ENCODE peak calls at places on chromosomes 16 and 17, in nine cellular contexts. G, P, M, E, J, A, H, Z and V are unnamed samples.

GRCh38 chr17:28402224-28402630 is 3.8 kb downstream of the SLC46A1 start:
- DNase-seq in G (no peak), A (no peak), E (no peak), P (no peak), M (no peak), Z (no peak), J (no peak), H (no peak), V (peak)

GRCh38 chr17:78993241-78993956 is 13.7 kb upstream of the LGALS3BP start:
- DNase-seq in A (peak), E (peak), M (peak), P (peak), G (peak), H (peak), Z (peak), J (no peak), V (peak)

GRCh38 chr16:58158137-58158536 is 29.0 kb upstream of the CFAP20 start:
- DNase-seq in P (no peak), E (no peak), Z (no peak), M (no peak), A (no peak), H (no peak), J (no peak), G (no peak), V (no peak)

GRCh38 chr17:36972186-36972686 is 23.5 kb downstream of the AATF start:
- DNase-seq in J (no peak), H (no peak), A (no peak), M (no peak), P (no peak), Z (no peak), G (no peak), E (no peak), V (no peak)

GRCh38 chr17:82439829-82440365 is 10.7 kb downstream of the CYBC1 start:
- DNase-seq in H (no peak), P (no peak), J (no peak), A (no peak), M (no peak), E (no peak), G (no peak), Z (no peak), V (peak)

GRCh38 chr17:13230350-13230900 is 212.6 kb upstream of the ELAC2 start:
- DNase-seq in G (no peak), J (no peak), E (no peak), M (no peak), P (no peak), A (no peak), H (no peak), Z (no peak), V (no peak)

GRCh38 chr16:57648125-57648524 is 19.7 kb downstream of the ADGRG1 start:
- DNase-seq in G (no peak), E (no peak), A (no peak), J (no peak), M (no peak), Z (no peak), P (no peak), H (no peak), V (no peak)

GRCh38 chr17:71530227-71530626 is 590.6 kb upstream of the SOX9 start:
- DNase-seq in G (no peak), M (no peak), J (no peak), A (no peak), Z (no peak), P (no peak), E (no peak), H (no peak), V (no peak)

GRCh38 chr17:4858880-4859260 is 25.7 kb downstream of the MINK1 start:
- DNase-seq in Z (no peak), A (peak), E (no peak), G (peak), P (no peak), J (no peak), H (no peak), M (no peak), V (peak)

GRCh38 chr17:19453296-19453695 is 42.3 kb downstream of the RNF112 start:
- DNase-seq in J (no peak), E (no peak), P (no peak), Z (no peak), G (no peak), H (no peak), M (no peak), A (no peak), V (no peak)

GRCh38 chr16:5977329-5977728 is 879.7 kb upstream of the EEF2KMT start:
- DNase-seq in G (no peak), M (no peak), A (no peak), Z (no peak), P (no peak), J (no peak), H (no peak), E (no peak), V (no peak)

GRCh38 chr17:73943416-73943770 is 260.1 kb upstream of the RPL38 start:
- DNase-seq in P (no peak), E (no peak), M (no peak), G (no peak), Z (no peak), H (no peak), A (no peak), J (no peak), V (no peak)

GRCh38 chr16:85798901-85799496 is 345 bp downstream of the EMC8 start:
- DNase-seq in M (peak), E (no peak), G (peak), J (no peak), Z (peak), H (peak), P (no peak), A (no peak), V (peak)

GRCh38 chr17:39221572-39221971 is 4.2 kb downstream of the STAC2 start:
- DNase-seq in E (no peak), A (no peak), Z (no peak), M (no peak), J (no peak), H (no peak), G (no peak), P (no peak), V (no peak)

GRCh38 chr16:87129771-87130170 is 187.4 kb downstream of the C16orf95 start:
- DNase-seq in Z (no peak), G (peak), J (no peak), E (no peak), H (no peak), A (no peak), P (no peak), M (no peak), V (no peak)

GRCh38 chr17:15966879-15967248 is 21.9 kb downstream of the ADORA2B start:
- DNase-seq in Z (no peak), M (no peak), G (no peak), P (no peak), H (peak), A (no peak), J (no peak), E (no peak), V (peak)

GRCh38 chr17:43940630-43941029 is 1.6 kb downstream of the PPY start:
- DNase-seq in E (no peak), H (peak), J (no peak), A (no peak), G (peak), M (no peak), Z (no peak), P (peak), V (peak)

GRCh38 chr16:58426095-58426494 is 33.8 kb downstream of the GINS3 start:
- DNase-seq in G (no peak), M (no peak), Z (no peak), J (peak), E (no peak), A (peak), P (no peak), H (peak), V (no peak)

GRCh38 chr17:82950525-82951102 is 110.8 kb upstream of the ZNF750 start:
- DNase-seq in P (no peak), M (no peak), Z (no peak), A (no peak), G (no peak), J (no peak), E (no peak), H (no peak), V (no peak)

GRCh38 chr17:82297804-82298537 is 19.4 kb downstream of the CD7 start:
- DNase-seq in J (peak), A (peak), H (peak), E (peak), P (no peak), G (peak), Z (peak), M (peak), V (peak)

GRCh38 chr17:27743288-27743885 is 56.9 kb downstream of the NOS2 start:
- DNase-seq in E (no peak), Z (no peak), A (no peak), M (no peak), H (peak), P (no peak), J (no peak), G (no peak), V (no peak)

GRCh38 chr17:80969030-80969673 is 22.5 kb upstream of the CHMP6 start:
- DNase-seq in H (no peak), G (no peak), M (no peak), P (no peak), A (no peak), J (no peak), E (no peak), Z (no peak), V (no peak)

GRCh38 chr16:20949660-20950059 is 49.1 kb downstream of the LYRM1 start:
- DNase-seq in Z (no peak), M (no peak), G (no peak), J (no peak), P (no peak), A (no peak), H (no peak), E (no peak), V (no peak)

GRCh38 chr17:66677201-66677981 is 157.5 kb upstream of the CACNG5 start:
- DNase-seq in A (no peak), M (no peak), P (no peak), H (no peak), E (no peak), G (peak), Z (no peak), J (no peak), V (no peak)

GRCh38 chr16:19858006-19858653 is 26.5 kb downstream of the GPRC5B start:
- DNase-seq in M (no peak), E (no peak), H (no peak), A (no peak), P (no peak), J (no peak), G (peak), Z (no peak), V (no peak)

GRCh38 chr17:67293251-67294203 is 48.5 kb upstream of the HELZ start:
- DNase-seq in E (peak), H (peak), Z (peak), J (peak), A (peak), P (peak), M (peak), G (peak), V (peak)

GRCh38 chr17:73427198-73427597 is 115.4 kb upstream of the CDC42EP4 start:
- DNase-seq in J (no peak), A (no peak), H (no peak), Z (no peak), G (no peak), E (no peak), M (no peak), P (no peak), V (no peak)

GRCh38 chr17:8846768-8847211 is 20.7 kb downstream of the PIK3R6 start:
- DNase-seq in G (peak), M (no peak), E (no peak), J (no peak), A (no peak), P (peak), Z (no peak), H (peak), V (peak)

GRCh38 chr17:38511126-38512108 is 83.2 kb downstream of the ARHGAP23 start:
- DNase-seq in E (no peak), Z (no peak), A (no peak), M (no peak), H (no peak), J (no peak), P (no peak), G (peak), V (peak)

GRCh38 chr16:85286970-85287814 is 174.9 kb upstream of the CIBAR2 start:
- DNase-seq in H (no peak), J (no peak), P (no peak), Z (no peak), E (no peak), M (no peak), G (peak), A (peak), V (no peak)

GRCh38 chr17:6099492-6099891 is 29.3 kb downstream of the WSCD1 start:
- DNase-seq in Z (no peak), P (no peak), M (no peak), G (no peak), J (no peak), A (no peak), E (no peak), H (no peak), V (peak)

GRCh38 chr17:7969434-7969833 is 33.0 kb upstream of the GUCY2D start:
- DNase-seq in J (no peak), M (no peak), A (no peak), Z (no peak), E (no peak), H (no peak), G (peak), P (no peak), V (no peak)

GRCh38 chr16:85888405-85889331 is 10.3 kb upstream of the IRF8 start:
- DNase-seq in A (no peak), J (no peak), E (peak), G (peak), Z (no peak), M (peak), H (peak), P (no peak), V (no peak)

GRCh38 chr17:80803451-80804428 is 187.9 kb upstream of the CHMP6 start:
- DNase-seq in A (no peak), H (no peak), M (no peak), J (no peak), P (no peak), E (no peak), G (no peak), Z (no peak), V (no peak)

GRCh38 chr17:73126716-73127473 is 34.4 kb upstream of the SLC39A11 start:
- DNase-seq in G (no peak), A (no peak), M (no peak), H (no peak), J (no peak), E (no peak), Z (no peak), P (no peak), V (no peak)

GRCh38 chr17:39209317-39210092 is 9.4 kb downstream of the RPL19 start:
- DNase-seq in G (peak), M (peak), P (no peak), J (peak), Z (peak), E (peak), H (peak), A (peak), V (peak)